ENCODE peak calls at places on chromosomes 6 and 20, in five cellular contexts. X is K562, L is HepG2, Y is H1, T is GM12878. H is an unnamed sample.

GRCh38 chr20:4519530-4519929 is 202.2 kb upstream of the PRND start:
- DNase-seq in Y (no peak), T (no peak), L (no peak), X (peak; percentile 17), H (no peak)

GRCh38 chr6:141359953-141360352 is 772.8 kb upstream of the GJE1 start:
- DNase-seq in L (no peak), X (no peak), Y (no peak), T (no peak), H (no peak)

GRCh38 chr20:62143976-62144825 is 632 bp downstream of the SS18L1 start:
- DNase-seq in Y (no peak), T (no peak), X (peak; percentile 77), L (peak; percentile 42), H (no peak)

GRCh38 chr6:37535701-37536461 is 36.2 kb upstream of the CCDC167 start:
- DNase-seq in L (no peak), Y (no peak), T (no peak), X (peak; percentile 72), H (no peak)

GRCh38 chr6:26575494-26575939 is 21.2 kb upstream of the ABT1 start:
- DNase-seq in T (no peak), L (no peak), Y (no peak), X (peak; percentile 68), H (no peak)

GRCh38 chr6:118963003-118963402 is 28.0 kb upstream of the MCM9 start:
- DNase-seq in T (no peak), X (no peak), Y (no peak), L (no peak), H (peak; percentile 7)

GRCh38 chr6:108168980-108169800 is 3.4 kb downstream of the NR2E1 start:
- DNase-seq in Y (no peak), T (no peak), L (no peak), X (no peak), H (no peak)

GRCh38 chr20:51331466-51331865 is 211.1 kb downstream of the NFATC2 start:
- DNase-seq in T (no peak), X (no peak), Y (no peak), L (no peak), H (no peak)

GRCh38 chr20:62845818-62846527 is 15.6 kb downstream of the TCFL5 start:
- DNase-seq in X (no peak), Y (no peak), T (no peak), L (no peak), H (no peak)

GRCh38 chr6:130681028-130681427 is 146.2 kb upstream of the SMLR1 start:
- DNase-seq in L (no peak), Y (no peak), T (no peak), X (no peak), H (no peak)

GRCh38 chr20:58693226-58694006 is 816 bp downstream of the NPEPL1 start:
- DNase-seq in T (no peak), L (no peak), Y (no peak), X (no peak), H (no peak)

GRCh38 chr6:107115695-107116327 is 496 bp upstream of the BEND3 start:
- DNase-seq in T (no peak), X (peak; percentile 70), Y (no peak), L (peak; percentile 68), H (no peak)

GRCh38 chr6:5998741-5999687 is 7.7 kb downstream of the NRN1 start:
- DNase-seq in T (no peak), X (no peak), Y (no peak), L (no peak), H (no peak)

GRCh38 chr6:80186082-80186481 is 79.6 kb downstream of the BCKDHB start:
- DNase-seq in Y (no peak), X (no peak), L (no peak), T (no peak), H (no peak)

GRCh38 chr6:131282417-131282816 is 147.2 kb downstream of the AKAP7 start:
- DNase-seq in Y (no peak), T (no peak), X (no peak), L (no peak), H (no peak)

GRCh38 chr20:53884859-53885654 is 185.3 kb downstream of the BCAS1 start:
- DNase-seq in L (no peak), T (no peak), Y (no peak), X (no peak), H (no peak)

GRCh38 chr20:60087563-60088105 is 129.4 kb downstream of the CDH26 start:
- DNase-seq in T (no peak), L (no peak), Y (no peak), X (no peak), H (no peak)

DNA sequence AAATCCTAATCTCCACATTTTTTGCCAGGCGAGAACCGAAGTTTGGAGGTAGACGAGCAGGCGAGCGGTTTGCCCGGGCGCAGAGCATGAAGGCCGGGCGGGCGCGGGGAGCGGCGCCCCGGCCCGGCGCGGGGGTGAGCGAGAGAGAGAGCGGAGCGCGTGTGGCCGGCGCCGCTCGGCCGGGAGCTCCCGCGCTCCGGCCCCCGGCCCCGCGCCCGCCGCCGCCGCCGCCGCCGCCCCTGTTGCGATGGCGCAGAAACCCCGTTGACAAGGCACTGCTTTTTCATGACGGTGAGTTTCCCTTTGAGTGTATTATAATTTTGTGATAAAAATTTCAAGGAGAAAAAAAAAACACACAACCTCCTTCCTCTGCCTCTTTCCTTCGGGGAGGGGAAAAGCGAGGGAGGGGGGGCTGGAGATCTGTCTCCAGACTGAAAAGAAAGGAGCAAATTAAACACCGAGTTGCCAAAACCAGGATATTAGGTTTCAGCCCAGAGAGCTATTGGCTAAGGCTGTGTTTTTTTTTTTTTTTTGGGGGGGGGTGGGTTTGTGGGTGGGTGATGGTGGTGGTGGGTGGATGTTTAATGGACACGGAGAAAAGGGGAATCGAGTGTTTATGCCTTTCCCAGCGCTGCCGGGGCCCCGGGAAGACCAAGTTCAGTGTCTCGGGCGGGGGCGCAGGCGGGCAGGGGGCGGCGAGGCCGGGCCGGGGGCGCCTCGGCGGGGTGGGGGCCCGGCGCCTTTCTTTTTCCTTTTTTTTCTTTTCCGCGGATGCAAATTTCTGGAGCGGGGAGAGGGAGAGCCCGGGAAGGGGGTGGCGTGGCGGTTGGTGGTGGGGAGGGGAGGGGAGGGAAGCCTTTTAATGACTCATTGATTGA is at the start of gene BICRAL:
- DNase-seq in T (no peak), Y (no peak), L (peak; percentile 70), X (peak; percentile 85), H (peak; percentile 46)
- H3K9ac ChIP-seq in T (peak within 1 kb of the TSS; percentile 100), Y (peak within 1 kb of the TSS; percentile 100), L (peak within 1 kb of the TSS; percentile 98), X (peak within 1 kb of the TSS; percentile 95), H (peak within 1 kb of the TSS; percentile 95)

GRCh38 chr20:914727-915498 is 1.2 kb downstream of the ANGPT4 start:
- DNase-seq in T (no peak), Y (no peak), L (no peak), X (no peak), H (no peak)
- TF ChIP-seq ATF3 in T (no peak), Y (no peak), L (no peak), X (no peak), H (no peak)

DNA sequence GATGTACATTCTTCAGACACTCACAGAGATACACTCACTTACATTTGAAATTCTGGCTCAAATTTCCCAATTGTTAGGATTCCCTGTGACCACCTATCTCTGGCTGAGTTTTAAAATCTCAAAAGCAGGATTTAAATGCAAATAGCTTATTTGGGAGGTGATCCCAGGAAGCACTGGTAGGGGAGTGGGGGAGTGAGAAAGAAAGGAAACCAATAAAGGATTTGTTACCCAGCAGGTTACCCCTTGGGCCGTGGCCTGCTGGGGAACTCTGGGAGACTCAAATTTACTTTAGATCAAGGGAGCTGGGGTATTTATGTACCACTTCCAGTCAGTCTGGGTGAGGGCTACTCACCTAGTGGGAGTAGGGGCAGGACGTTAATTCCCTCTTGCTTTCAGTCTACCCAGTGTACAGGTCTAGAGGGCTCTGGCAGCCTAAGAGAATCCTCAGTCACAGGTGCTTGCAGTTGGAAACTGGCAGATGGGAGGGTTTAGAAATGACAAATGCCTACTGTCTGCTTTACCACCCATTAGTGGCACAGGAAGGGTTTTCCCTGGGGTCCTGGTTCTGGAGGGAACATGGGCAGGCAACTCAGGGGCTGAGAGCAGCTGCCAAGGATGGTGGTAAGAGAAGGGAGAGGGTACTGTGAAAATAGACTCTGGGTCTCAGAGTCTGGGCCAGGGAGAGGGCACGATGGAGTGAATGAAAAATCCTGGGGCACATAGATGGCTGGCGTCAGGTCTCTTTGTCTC is 103.7 kb downstream of the TCP11 start:
- DNase-seq in L (no peak), T (no peak), Y (no peak), X (no peak), H (no peak)
- H3K4me1 ChIP-seq in L (peaks cover 4% of the 10 kb centered on the region), T (peaks cover 16% of the 10 kb centered on the region), Y (peaks cover 19% of the 10 kb centered on the region), X (no peaks in the 10 kb centered on the region), H (no peaks in the 10 kb centered on the region)

GRCh38 chr6:24642061-24642460 is 3.9 kb downstream of the KIAA0319 start:
- DNase-seq in X (no peak), L (no peak), T (no peak), Y (no peak), H (no peak)

GRCh38 chr6:24644377-24644776 is 1.6 kb downstream of the KIAA0319 start:
- DNase-seq in X (no peak), T (no peak), L (no peak), Y (no peak), H (no peak)

GRCh38 chr6:24646771-24647170 is 780 bp upstream of the KIAA0319 start:
- DNase-seq in T (no peak), Y (no peak), X (no peak), L (no peak), H (no peak)

GRCh38 chr6:24640166-24640565 is 5.8 kb downstream of the KIAA0319 start:
- DNase-seq in T (no peak), L (no peak), Y (no peak), X (no peak), H (no peak)

GRCh38 chr6:24643925-24644324 is 2.1 kb downstream of the KIAA0319 start:
- DNase-seq in X (no peak), Y (no peak), T (no peak), L (no peak), H (no peak)
- H3K9ac ChIP-seq in X (no peak overlapping the region), Y (no peak overlapping the region), T (no peak overlapping the region), L (no peak overlapping the region), H (no peak overlapping the region)

DNA sequence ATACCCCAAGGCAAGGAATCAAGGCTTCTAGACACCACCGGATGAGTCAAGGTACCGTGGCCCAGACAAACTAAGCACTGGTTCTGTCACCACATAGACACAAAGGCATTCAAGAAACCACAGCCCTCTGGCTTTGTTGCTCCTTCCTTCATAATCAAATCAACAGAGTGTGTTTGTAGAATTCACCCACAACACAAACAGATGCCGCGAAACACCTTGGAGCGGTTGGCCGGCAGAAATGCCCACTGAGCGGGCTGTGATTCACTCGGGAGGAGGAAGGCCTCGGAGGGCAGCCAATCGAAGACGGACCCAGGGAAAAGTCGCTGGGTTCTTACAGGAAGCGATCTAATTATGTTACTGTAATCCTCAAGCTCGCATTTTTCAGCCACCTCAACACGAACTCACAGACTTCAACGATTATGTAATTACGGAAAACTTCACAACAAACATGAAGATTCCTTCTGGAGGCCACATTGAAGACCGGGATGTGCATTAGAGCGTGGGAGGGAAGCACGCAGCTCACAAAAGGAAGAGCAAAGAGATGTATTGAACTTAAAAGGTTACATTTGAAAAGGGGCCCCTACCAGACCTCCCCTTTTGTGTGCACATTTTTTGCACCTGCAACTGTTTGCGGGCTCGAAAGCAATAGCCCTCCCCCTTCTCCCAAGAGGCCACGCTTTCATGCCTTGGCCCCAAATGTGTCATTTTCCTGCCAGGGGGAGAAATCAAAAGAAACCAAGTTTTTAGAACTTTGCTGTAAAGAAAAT is 184.7 kb upstream of the PREP start:
- DNase-seq in X (no peak), Y (no peak), L (no peak), T (no peak), H (no peak)
- TF ChIP-seq ATF3 in X (no peak), Y (no peak), L (no peak), T (no peak), H (no peak)

DNA sequence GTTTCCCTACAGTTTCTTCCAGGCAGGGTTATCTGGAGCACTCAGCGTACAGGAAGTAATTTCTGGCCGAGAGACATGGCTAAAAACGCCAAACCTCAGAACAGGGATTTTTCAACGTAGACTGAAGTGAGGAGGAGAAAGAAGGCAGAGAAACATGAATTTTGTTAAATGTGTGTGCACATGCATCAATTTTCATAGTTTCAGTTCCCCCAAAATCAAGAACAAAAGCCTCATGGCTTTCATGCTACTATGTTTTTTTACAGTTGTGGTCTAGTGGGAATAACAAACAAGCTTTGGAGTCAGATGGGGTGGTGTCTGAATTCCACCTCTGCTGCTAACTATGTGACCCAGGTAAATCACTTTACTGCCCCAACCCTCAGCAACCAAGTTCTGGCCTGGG is 4.9 kb downstream of the TOMM34 start:
- DNase-seq in X (no peak), T (no peak), Y (no peak), L (no peak), H (no peak)
- H3K4me1 ChIP-seq in X (peaks cover 9% of the 10 kb centered on the region), T (peaks cover 18% of the 10 kb centered on the region), Y (no peaks in the 10 kb centered on the region), L (peaks cover 27% of the 10 kb centered on the region), H (peaks cover 6% of the 10 kb centered on the region)

H was measured in HCT116.